ENCODE peak calls at places on chromosome X, in seven cellular contexts. P is stomach; G is GM10248; C is activated gamma-delta T cell treated with anti-CD3 and anti-CD28 coated beads, Interleukin-2, amount 50 U/mL, for 16 hours; K is heart right ventricle; Z is SW480; J is small intestine. X is an unnamed sample.
A peak's percentile ranks its signal among the peaks of the same experiment; 100 is the strongest.

GRCh38 chrX:23287191-23287764 is 47.4 kb upstream of the PTCHD1 start:
- DNase-seq in G (no peak), C (no peak), P (no peak), Z (no peak), J (no peak), K (no peak), X (no peak)

GRCh38 chrX:63400340-63400739 is 49.2 kb upstream of the SPIN4 start:
- DNase-seq in C (no peak), Z (no peak), G (no peak), J (no peak), P (no peak), K (no peak), X (no peak)

GRCh38 chrX:108168961-108169740 is 77.6 kb downstream of the ATG4A start:
- DNase-seq in K (no peak), Z (no peak), P (no peak), C (no peak), J (no peak), G (no peak), X (no peak)

GRCh38 chrX:42696551-42697129 is 81.3 kb downstream of the PPP1R2C start:
- DNase-seq in G (no peak), C (no peak), Z (no peak), P (no peak), J (no peak), K (no peak), X (no peak)

GRCh38 chrX:67545772-67546495 is 2.1 kb downstream of the AR start:
- DNase-seq in P (no peak), J (no peak), C (no peak), K (peak; percentile 31), G (peak; percentile 9), Z (no peak), X (no peak)

GRCh38 chrX:154444755-154445246 is 860 bp downstream of the FAM50A start:
- DNase-seq in J (no peak), P (no peak), K (no peak), G (no peak), C (no peak), Z (no peak), X (no peak)

GRCh38 chrX:154002215-154002719 is 17.4 kb downstream of the IRAK1 start:
- DNase-seq in J (no peak), C (no peak), G (no peak), Z (peak; percentile 71), K (no peak), P (no peak), X (no peak)

GRCh38 chrX:10922158-10922557 is 189.0 kb upstream of the HCCS start:
- DNase-seq in G (no peak), Z (peak; percentile 43), K (no peak), P (no peak), J (peak; percentile 42), C (no peak), X (no peak)

GRCh38 chrX:69319376-69319775 is 154.1 kb upstream of the PJA1 start:
- DNase-seq in P (peak; percentile 15), J (no peak), G (no peak), K (no peak), Z (no peak), C (no peak), X (no peak)

GRCh38 chrX:79361192-79361870 is 5.8 kb downstream of the ITM2A start:
- DNase-seq in Z (no peak), G (no peak), J (no peak), K (no peak), P (no peak), C (no peak), X (no peak)

GRCh38 chrX:17082831-17083230 is 136.4 kb downstream of the REPS2 start:
- DNase-seq in G (no peak), C (no peak), J (no peak), P (no peak), Z (peak; percentile 57), K (no peak), X (no peak)

GRCh38 chrX:132034648-132035047 is 11.5 kb downstream of the STK26 start:
- DNase-seq in P (no peak), C (no peak), G (no peak), Z (no peak), J (no peak), K (no peak), X (no peak)

GRCh38 chrX:920234-920799 is 289.7 kb downstream of the SHOX start:
- DNase-seq in C (no peak), K (no peak), P (no peak), J (no peak), G (no peak), Z (no peak), X (no peak)

GRCh38 chrX:9467181-9467580 is 2.3 kb downstream of the TBL1X start:
- DNase-seq in Z (no peak), C (no peak), J (no peak), P (no peak), G (no peak), K (no peak), X (no peak)

GRCh38 chrX:23376581-23376980 is 41.9 kb downstream of the PTCHD1 start:
- DNase-seq in J (no peak), C (no peak), Z (no peak), K (no peak), P (no peak), G (no peak), X (no peak)

GRCh38 chrX:1390621-1391369 is 1.1 kb downstream of the SLC25A6 start:
- DNase-seq in P (peak; percentile 25), Z (no peak), J (no peak), G (no peak), C (no peak), K (no peak), X (no peak)